ENCODE peak calls at places on chromosomes 11 and 22, in four cellular contexts. One of them, this sample, is unnamed.

GRCh38 chr11:111301004-111301839 is 2.9 kb downstream of the POU2AF3 start:
- DNase-seq in HEK293T: no peak
- DNase-seq in T-helper 1 cell: no peak
- DNase-seq in activated CD4-positive, alpha-beta T cell treated with anti-CD3 and anti-CD28 coated beads, Interleukin-2, amount 50 U/mL, for 24 hours: no peak
- DNase-seq in this sample: no peak

GRCh38 chr11:61921446-61921845 is 4.1 kb upstream of the RAB3IL1 start:
- DNase-seq in HEK293T: no peak
- DNase-seq in T-helper 1 cell: no peak
- DNase-seq in activated CD4-positive, alpha-beta T cell treated with anti-CD3 and anti-CD28 coated beads, Interleukin-2, amount 50 U/mL, for 24 hours: no peak
- DNase-seq in this sample: no peak

GRCh38 chr11:82176945-82177344 is 556.7 kb downstream of the FAM181B start:
- DNase-seq in HEK293T: no peak
- DNase-seq in T-helper 1 cell: no peak
- DNase-seq in activated CD4-positive, alpha-beta T cell treated with anti-CD3 and anti-CD28 coated beads, Interleukin-2, amount 50 U/mL, for 24 hours: no peak
- DNase-seq in this sample: no peak

GRCh38 chr11:43419460-43419859 is 60.7 kb downstream of the TTC17 start:
- DNase-seq in HEK293T: peak; percentile 15
- DNase-seq in T-helper 1 cell: no peak
- DNase-seq in activated CD4-positive, alpha-beta T cell treated with anti-CD3 and anti-CD28 coated beads, Interleukin-2, amount 50 U/mL, for 24 hours: no peak
- DNase-seq in this sample: no peak

GRCh38 chr22:30754971-30755759 is 60.5 kb downstream of the OSBP2 start:
- DNase-seq in HEK293T: peak; percentile 78
- DNase-seq in T-helper 1 cell: no peak
- DNase-seq in activated CD4-positive, alpha-beta T cell treated with anti-CD3 and anti-CD28 coated beads, Interleukin-2, amount 50 U/mL, for 24 hours: peak; percentile 15
- DNase-seq in this sample: no peak

GRCh38 chr11:77147668-77148321 is 19.7 kb downstream of the MYO7A start:
- DNase-seq in HEK293T: no peak
- DNase-seq in T-helper 1 cell: no peak
- DNase-seq in activated CD4-positive, alpha-beta T cell treated with anti-CD3 and anti-CD28 coated beads, Interleukin-2, amount 50 U/mL, for 24 hours: no peak
- DNase-seq in this sample: no peak

GRCh38 chr11:66015936-66016792 is 4.4 kb downstream of the CST6 start:
- DNase-seq in HEK293T: no peak
- DNase-seq in T-helper 1 cell: no peak
- DNase-seq in activated CD4-positive, alpha-beta T cell treated with anti-CD3 and anti-CD28 coated beads, Interleukin-2, amount 50 U/mL, for 24 hours: no peak
- DNase-seq in this sample: no peak

GRCh38 chr11:587546-587945 is 11.3 kb downstream of the PHRF1 start:
- DNase-seq in HEK293T: no peak
- DNase-seq in T-helper 1 cell: no peak
- DNase-seq in activated CD4-positive, alpha-beta T cell treated with anti-CD3 and anti-CD28 coated beads, Interleukin-2, amount 50 U/mL, for 24 hours: no peak
- DNase-seq in this sample: no peak

GRCh38 chr22:24423519-24424000 is 3.8 kb upstream of the ADORA2A start:
- DNase-seq in HEK293T: peak; percentile 94
- DNase-seq in T-helper 1 cell: peak; percentile 35
- DNase-seq in activated CD4-positive, alpha-beta T cell treated with anti-CD3 and anti-CD28 coated beads, Interleukin-2, amount 50 U/mL, for 24 hours: peak; percentile 54
- DNase-seq in this sample: no peak

GRCh38 chr11:130625907-130626306 is 177.5 kb downstream of the ADAMTS15 start:
- DNase-seq in HEK293T: no peak
- DNase-seq in T-helper 1 cell: no peak
- DNase-seq in activated CD4-positive, alpha-beta T cell treated with anti-CD3 and anti-CD28 coated beads, Interleukin-2, amount 50 U/mL, for 24 hours: no peak
- DNase-seq in this sample: no peak

GRCh38 chr11:68340003-68340767 is 27.8 kb downstream of the LRP5 start:
- DNase-seq in HEK293T: no peak
- DNase-seq in T-helper 1 cell: no peak
- DNase-seq in activated CD4-positive, alpha-beta T cell treated with anti-CD3 and anti-CD28 coated beads, Interleukin-2, amount 50 U/mL, for 24 hours: no peak
- DNase-seq in this sample: no peak

GRCh38 chr11:921921-922678 is 3.6 kb upstream of the AP2A2 start:
- DNase-seq in HEK293T: no peak
- DNase-seq in T-helper 1 cell: no peak
- DNase-seq in activated CD4-positive, alpha-beta T cell treated with anti-CD3 and anti-CD28 coated beads, Interleukin-2, amount 50 U/mL, for 24 hours: no peak
- DNase-seq in this sample: no peak

GRCh38 chr22:36522662-36523061 is 6.3 kb downstream of the EIF3D start:
- DNase-seq in HEK293T: no peak
- DNase-seq in T-helper 1 cell: no peak
- DNase-seq in activated CD4-positive, alpha-beta T cell treated with anti-CD3 and anti-CD28 coated beads, Interleukin-2, amount 50 U/mL, for 24 hours: no peak
- DNase-seq in this sample: no peak

GRCh38 chr11:86781546-86781945 is 18.8 kb upstream of the PRSS23 start:
- DNase-seq in HEK293T: no peak
- DNase-seq in T-helper 1 cell: no peak
- DNase-seq in activated CD4-positive, alpha-beta T cell treated with anti-CD3 and anti-CD28 coated beads, Interleukin-2, amount 50 U/mL, for 24 hours: no peak
- DNase-seq in this sample: no peak

GRCh38 chr11:27401280-27401679 is 38.3 kb upstream of the CCDC34 start:
- DNase-seq in HEK293T: no peak
- DNase-seq in T-helper 1 cell: no peak
- DNase-seq in activated CD4-positive, alpha-beta T cell treated with anti-CD3 and anti-CD28 coated beads, Interleukin-2, amount 50 U/mL, for 24 hours: no peak
- DNase-seq in this sample: no peak

GRCh38 chr11:14270690-14271542 is 88.1 kb downstream of the RRAS2 start:
- DNase-seq in HEK293T: no peak
- DNase-seq in T-helper 1 cell: no peak
- DNase-seq in activated CD4-positive, alpha-beta T cell treated with anti-CD3 and anti-CD28 coated beads, Interleukin-2, amount 50 U/mL, for 24 hours: no peak
- DNase-seq in this sample: no peak

GRCh38 chr22:50526849-50527801 is 1.7 kb upstream of the SCO2 start:
- DNase-seq in HEK293T: no peak
- DNase-seq in T-helper 1 cell: no peak
- DNase-seq in activated CD4-positive, alpha-beta T cell treated with anti-CD3 and anti-CD28 coated beads, Interleukin-2, amount 50 U/mL, for 24 hours: no peak
- DNase-seq in this sample: no peak

GRCh38 chr11:10993186-10993585 is 135.3 kb upstream of the ZBED5 start:
- DNase-seq in HEK293T: no peak
- DNase-seq in T-helper 1 cell: no peak
- DNase-seq in activated CD4-positive, alpha-beta T cell treated with anti-CD3 and anti-CD28 coated beads, Interleukin-2, amount 50 U/mL, for 24 hours: no peak
- DNase-seq in this sample: no peak

GRCh38 chr11:24855951-24856350 is 359.1 kb downstream of the LUZP2 start:
- DNase-seq in HEK293T: no peak
- DNase-seq in T-helper 1 cell: no peak
- DNase-seq in activated CD4-positive, alpha-beta T cell treated with anti-CD3 and anti-CD28 coated beads, Interleukin-2, amount 50 U/mL, for 24 hours: no peak
- DNase-seq in this sample: no peak

GRCh38 chr22:26214466-26214865 is 45.2 kb downstream of the SEZ6L start:
- DNase-seq in HEK293T: no peak
- DNase-seq in T-helper 1 cell: no peak
- DNase-seq in activated CD4-positive, alpha-beta T cell treated with anti-CD3 and anti-CD28 coated beads, Interleukin-2, amount 50 U/mL, for 24 hours: no peak
- DNase-seq in this sample: no peak

GRCh38 chr11:1292018-1292643 is 17.3 kb downstream of the TOLLIP start:
- DNase-seq in HEK293T: no peak
- DNase-seq in T-helper 1 cell: no peak
- DNase-seq in activated CD4-positive, alpha-beta T cell treated with anti-CD3 and anti-CD28 coated beads, Interleukin-2, amount 50 U/mL, for 24 hours: no peak
- DNase-seq in this sample: no peak

GRCh38 chr11:72494109-72494429 is 59.7 kb upstream of the CLPB start:
- DNase-seq in HEK293T: no peak
- DNase-seq in T-helper 1 cell: no peak
- DNase-seq in activated CD4-positive, alpha-beta T cell treated with anti-CD3 and anti-CD28 coated beads, Interleukin-2, amount 50 U/mL, for 24 hours: no peak
- DNase-seq in this sample: no peak

GRCh38 chr11:47616726-47617416 is 22.7 kb upstream of the C1QTNF4 start:
- DNase-seq in HEK293T: peak; percentile 48
- DNase-seq in T-helper 1 cell: no peak
- DNase-seq in activated CD4-positive, alpha-beta T cell treated with anti-CD3 and anti-CD28 coated beads, Interleukin-2, amount 50 U/mL, for 24 hours: no peak
- DNase-seq in this sample: no peak

GRCh38 chr11:86492370-86493030 is 117.8 kb downstream of the CCDC81 start:
- DNase-seq in HEK293T: no peak
- DNase-seq in T-helper 1 cell: no peak
- DNase-seq in activated CD4-positive, alpha-beta T cell treated with anti-CD3 and anti-CD28 coated beads, Interleukin-2, amount 50 U/mL, for 24 hours: no peak
- DNase-seq in this sample: no peak

GRCh38 chr22:27639180-27640086 is 162.1 kb downstream of the MN1 start:
- DNase-seq in HEK293T: no peak
- DNase-seq in T-helper 1 cell: no peak
- DNase-seq in activated CD4-positive, alpha-beta T cell treated with anti-CD3 and anti-CD28 coated beads, Interleukin-2, amount 50 U/mL, for 24 hours: no peak
- DNase-seq in this sample: no peak

GRCh38 chr11:118715837-118716260 is 36.4 kb upstream of the TREH start:
- DNase-seq in HEK293T: no peak
- DNase-seq in T-helper 1 cell: no peak
- DNase-seq in activated CD4-positive, alpha-beta T cell treated with anti-CD3 and anti-CD28 coated beads, Interleukin-2, amount 50 U/mL, for 24 hours: no peak
- DNase-seq in this sample: no peak

GRCh38 chr11:48154162-48154561 is 62.4 kb upstream of the OR4B1 start:
- DNase-seq in HEK293T: no peak
- DNase-seq in T-helper 1 cell: no peak
- DNase-seq in activated CD4-positive, alpha-beta T cell treated with anti-CD3 and anti-CD28 coated beads, Interleukin-2, amount 50 U/mL, for 24 hours: no peak
- DNase-seq in this sample: no peak

GRCh38 chr22:23154461-23154860 is 9.2 kb downstream of the RAB36 start:
- DNase-seq in HEK293T: no peak
- DNase-seq in T-helper 1 cell: no peak
- DNase-seq in activated CD4-positive, alpha-beta T cell treated with anti-CD3 and anti-CD28 coated beads, Interleukin-2, amount 50 U/mL, for 24 hours: no peak
- DNase-seq in this sample: no peak

GRCh38 chr22:31344369-31345330 is 1.5 kb downstream of the PATZ1 start:
- DNase-seq in HEK293T: no peak
- DNase-seq in T-helper 1 cell: no peak
- DNase-seq in activated CD4-positive, alpha-beta T cell treated with anti-CD3 and anti-CD28 coated beads, Interleukin-2, amount 50 U/mL, for 24 hours: peak; percentile 21
- DNase-seq in this sample: no peak

GRCh38 chr11:114284021-114284420 is 12.2 kb upstream of the NNMT start:
- DNase-seq in HEK293T: no peak
- DNase-seq in T-helper 1 cell: no peak
- DNase-seq in activated CD4-positive, alpha-beta T cell treated with anti-CD3 and anti-CD28 coated beads, Interleukin-2, amount 50 U/mL, for 24 hours: no peak
- DNase-seq in this sample: no peak

GRCh38 chr22:22684605-22685561 is 40.5 kb downstream of the GGTLC2 start:
- DNase-seq in HEK293T: peak; percentile 46
- DNase-seq in T-helper 1 cell: no peak
- DNase-seq in activated CD4-positive, alpha-beta T cell treated with anti-CD3 and anti-CD28 coated beads, Interleukin-2, amount 50 U/mL, for 24 hours: no peak
- DNase-seq in this sample: no peak

This sample was measured in NCI-H1048.